ENCODE peak calls at places on chromosomes 5 and 9, in four cellular contexts. G is HCT116, O is PC-9, U is GM23338. V is an unnamed sample.

GRCh38 chr9:20623021-20623747 is 885 bp upstream of the MLLT3 start:
- DNase-seq in G (no peak), O (no peak), U (peak; percentile 43), V (peak; percentile 24)

GRCh38 chr5:72206994-72207393 is 99.7 kb downstream of the MAP1B start:
- DNase-seq in G (no peak), O (no peak), U (no peak), V (no peak)

GRCh38 chr9:110745656-110746055 is 77.1 kb downstream of the MUSK start:
- DNase-seq in G (no peak), O (peak; percentile 41), U (no peak), V (no peak)

GRCh38 chr5:8953016-8953415 is 592.9 kb downstream of the SEMA5A start:
- DNase-seq in G (no peak), O (no peak), U (no peak), V (peak; percentile 7)

GRCh38 chr5:17203329-17204132 is 13.9 kb upstream of the BASP1 start:
- DNase-seq in G (peak; percentile 53), O (peak; percentile 79), U (peak; percentile 68), V (peak; percentile 55)

GRCh38 chr5:156008844-156009243 is 318.1 kb upstream of the SGCD start:
- DNase-seq in G (no peak), O (no peak), U (no peak), V (no peak)

GRCh38 chr9:98977246-98977681 is 33.6 kb downstream of the COL15A1 start:
- DNase-seq in G (no peak), O (no peak), U (no peak), V (no peak)

GRCh38 chr5:122454522-122454921 is 142.5 kb downstream of the SNCAIP start:
- DNase-seq in G (no peak), O (no peak), U (no peak), V (no peak)

GRCh38 chr9:78286946-78287388 is 10.0 kb upstream of the PSAT1 start:
- DNase-seq in G (no peak), O (no peak), U (no peak), V (no peak)
- TF ChIP-seq CTCF in G (no peak), O (no peak), U (no peak), V (no peak)

GRCh38 chr5:143453722-143454121 is 50.2 kb upstream of the NR3C1 start:
- DNase-seq in G (no peak), O (no peak), U (no peak), V (no peak)
- TF ChIP-seq CTCF in G (no peak), O (no peak), U (no peak), V (no peak)

GRCh38 chr5:14141764-14142163 is 1.4 kb upstream of the TRIO start:
- DNase-seq in G (no peak), O (no peak), U (no peak), V (no peak)
- TF ChIP-seq CTCF in G (no peak), O (no peak), U (peak; percentile 42), V (no peak)

GRCh38 chr9:113508111-113508749 is 44.7 kb downstream of the RGS3 start:
- DNase-seq in G (peak; percentile 4), O (no peak), U (peak; percentile 56), V (no peak)
- TF ChIP-seq CTCF in G (no peak), O (no peak), U (peak; percentile 65), V (peak; percentile 12)

DNA sequence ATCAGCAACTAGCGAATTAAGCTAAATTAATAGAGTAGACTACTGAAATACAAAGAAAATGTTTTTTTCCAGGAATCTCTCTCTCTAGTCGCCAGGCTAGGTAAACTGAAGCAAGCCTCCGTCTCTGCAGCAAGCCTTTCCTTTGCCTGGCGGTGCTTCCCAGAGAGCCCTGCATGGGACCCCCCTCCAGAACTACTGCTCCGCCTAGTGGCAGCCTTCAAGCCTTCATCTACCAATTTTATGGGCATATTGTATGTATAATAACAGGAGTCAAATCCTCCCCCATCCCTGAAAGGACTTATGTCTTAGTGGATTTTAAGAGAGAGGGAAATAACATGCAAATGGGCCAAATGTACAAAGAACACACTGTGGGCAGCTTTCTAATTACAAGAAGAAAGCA is 241.9 kb downstream of the SAXO1 start:
- DNase-seq in G (peak; percentile 24), O (peak; percentile 6), U (peak; percentile 91), V (no peak)
- TF ChIP-seq CTCF in G (peak; percentile 29), O (peak; percentile 65), U (peak; percentile 81), V (no peak)

GRCh38 chr5:151082274-151082902 is 1.6 kb upstream of the TNIP1 start:
- DNase-seq in G (no peak), O (peak; percentile 37), U (peak; percentile 85), V (no peak)
- TF ChIP-seq CTCF in G (no peak), O (peak; percentile 26), U (peak; percentile 25), V (no peak)

GRCh38 chr5:42995152-42995751 is 44.9 kb downstream of the ANXA2R start:
- DNase-seq in G (no peak), O (no peak), U (no peak), V (no peak)
- TF ChIP-seq CTCF in G (no peak), O (no peak), U (no peak), V (no peak)

DNA sequence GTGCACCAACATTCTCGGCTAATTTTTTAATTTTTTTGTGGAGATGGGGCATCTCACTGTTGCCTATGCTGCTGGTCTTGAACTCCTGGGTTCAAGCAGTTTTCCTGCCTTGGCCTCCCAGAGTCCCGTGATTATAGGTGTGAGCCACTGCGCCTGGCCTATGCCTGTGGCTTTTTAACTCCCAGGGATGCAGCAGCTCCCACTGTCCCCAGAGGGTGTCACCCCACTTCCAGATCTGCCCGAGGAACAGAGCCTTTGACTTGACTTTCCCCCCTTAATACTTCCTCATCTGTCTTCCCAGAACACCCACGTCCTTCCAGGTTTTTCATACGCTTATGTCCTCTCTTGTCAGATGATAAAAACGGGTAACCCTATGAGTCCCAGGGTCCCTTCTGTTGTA is 7.6 kb upstream of the PRRC2B start:
- DNase-seq in G (no peak), O (no peak), U (no peak), V (no peak)
- TF ChIP-seq CTCF in G (no peak), O (no peak), U (peak; percentile 39), V (no peak)